ENCODE peak calls at places on chromosomes 5 and 9, in four cellular contexts. S, D, I and V are unnamed samples.

GRCh38 chr5:82861705-82862104 is 215.5 kb downstream of the TMEM167A start:
- DNase-seq in S (no peak), D (no peak), I (no peak), V (no peak)

GRCh38 chr9:16257604-16258003 is 612.9 kb downstream of the BNC2 start:
- DNase-seq in S (peak), D (no peak), I (no peak), V (peak)

GRCh38 chr9:126875780-126876510 is 15.5 kb downstream of the ZBTB34 start:
- DNase-seq in S (peak), D (no peak), I (no peak), V (no peak)

GRCh38 chr9:133374612-133375115 is 1.2 kb downstream of the SURF4 start:
- DNase-seq in S (no peak), D (no peak), I (no peak), V (no peak)

GRCh38 chr5:80725446-80725845 is 70.7 kb upstream of the DHFR start:
- DNase-seq in S (no peak), D (no peak), I (no peak), V (no peak)

GRCh38 chr9:81588148-81588874 is 101.0 kb downstream of the TLE1 start:
- DNase-seq in S (no peak), D (no peak), I (no peak), V (no peak)

GRCh38 chr5:89444073-89444472 is 561.1 kb upstream of the MEF2C start:
- DNase-seq in S (no peak), D (no peak), I (no peak), V (no peak)

GRCh38 chr9:75461188-75461587 is 372.9 kb downstream of the OSTF1 start:
- DNase-seq in S (no peak), D (no peak), I (no peak), V (no peak)

GRCh38 chr5:139443766-139444473 is 4.6 kb upstream of the DNAJC18 start:
- DNase-seq in S (peak), D (no peak), I (no peak), V (no peak)

GRCh38 chr5:143228597-143229293 is 174.7 kb downstream of the NR3C1 start:
- DNase-seq in S (no peak), D (no peak), I (no peak), V (no peak)

GRCh38 chr9:110782701-110783100 is 114.1 kb downstream of the MUSK start:
- DNase-seq in S (no peak), D (no peak), I (no peak), V (no peak)

GRCh38 chr5:14136228-14136627 is 6.9 kb upstream of the TRIO start:
- DNase-seq in S (no peak), D (no peak), I (no peak), V (no peak)

GRCh38 chr5:1911773-1912235 is 29.1 kb upstream of the IRX4 start:
- DNase-seq in S (no peak), D (no peak), I (no peak), V (peak)

GRCh38 chr9:36165766-36166149 is 3.4 kb upstream of the CCIN start:
- DNase-seq in S (peak), D (no peak), I (no peak), V (no peak)

GRCh38 chr5:102759289-102759688 is 4.2 kb downstream of the PAM start:
- DNase-seq in S (no peak), D (no peak), I (no peak), V (no peak)

GRCh38 chr5:133818031-133818431 is 150.4 kb downstream of the C5orf15 start:
- DNase-seq in S (peak), D (no peak), I (no peak), V (no peak)

GRCh38 chr5:53603009-53603687 is 42.7 kb downstream of the NDUFS4 start:
- DNase-seq in S (no peak), D (no peak), I (no peak), V (no peak)

GRCh38 chr5:9712506-9713285 is 82.5 kb upstream of the TAS2R1 start:
- DNase-seq in S (no peak), D (no peak), I (no peak), V (no peak)

GRCh38 chr9:116039312-116039711 is 114.3 kb upstream of the PAPPA start:
- DNase-seq in S (no peak), D (no peak), I (no peak), V (no peak)

GRCh38 chr5:139177809-139178581 is 20.2 kb downstream of the SIL1 start:
- DNase-seq in S (no peak), D (no peak), I (no peak), V (no peak)

GRCh38 chr5:151063136-151063544 is 17.7 kb downstream of the TNIP1 start:
- DNase-seq in S (no peak), D (no peak), I (no peak), V (no peak)

GRCh38 chr5:143182901-143183820 is 220.3 kb downstream of the NR3C1 start:
- DNase-seq in S (peak), D (no peak), I (no peak), V (no peak)

GRCh38 chr9:130780415-130780814 is 54.6 kb upstream of the ABL1 start:
- DNase-seq in S (no peak), D (no peak), I (no peak), V (no peak)

GRCh38 chr5:135362102-135362501 is 36.9 kb downstream of the MACROH2A1 start:
- DNase-seq in S (no peak), D (no peak), I (no peak), V (no peak)
- H2AK5ac ChIP-seq in S (no peak), D (no peak), I (no peak), V (no peak)

DNA sequence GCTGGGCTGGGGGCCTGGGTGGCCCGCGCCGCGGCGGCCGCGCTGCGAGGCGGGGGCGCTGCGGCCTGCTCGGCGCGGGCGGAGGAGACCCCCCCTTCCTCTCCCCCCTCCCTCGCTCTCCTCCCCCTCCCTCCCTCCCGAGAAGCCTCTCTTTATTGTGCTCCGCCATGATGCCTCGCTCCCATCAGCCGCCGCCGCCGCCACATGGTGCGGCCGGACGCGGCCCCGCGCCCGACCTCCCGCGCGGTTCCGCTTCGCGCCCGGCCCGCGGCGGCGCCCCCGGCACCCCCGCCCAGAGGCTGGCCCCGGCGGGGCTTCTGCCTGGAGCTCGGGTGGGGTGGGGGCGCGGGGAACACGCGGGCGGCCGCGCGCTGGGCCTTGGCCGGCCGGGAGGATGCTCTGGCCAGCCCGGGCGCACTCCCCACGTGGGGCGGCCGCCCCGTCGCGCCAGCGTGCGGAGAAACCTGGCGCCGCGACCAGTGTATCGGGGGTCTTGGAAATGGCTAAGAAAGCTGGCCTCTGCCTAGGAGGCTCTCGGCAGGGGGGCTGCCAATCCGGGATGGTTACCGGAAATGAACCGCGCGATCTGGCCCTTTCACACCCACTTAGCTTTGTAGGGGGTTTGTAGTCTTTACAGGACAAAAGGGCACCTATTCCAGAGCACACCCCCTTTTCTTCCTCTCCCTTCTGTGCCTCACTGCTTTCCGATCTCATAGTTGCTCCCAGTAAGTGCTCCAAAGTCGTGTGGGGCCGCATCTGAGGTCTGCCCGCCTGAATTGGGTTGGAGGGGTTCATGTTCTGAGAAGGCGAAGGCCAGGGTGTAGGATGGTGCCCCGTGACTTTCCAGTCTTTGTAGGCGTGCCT is 1.0 kb downstream of the SET start:
- DNase-seq in S (peak), D (peak), I (no peak), V (peak)
- H4K8ac ChIP-seq in S (peak), D (peak), I (peak), V (no peak)

GRCh38 chr9:113598883-113599282 is 135.4 kb downstream of the RGS3 start:
- DNase-seq in S (no peak), D (no peak), I (no peak), V (peak)
- H3K4ac ChIP-seq in S (no peak), D (no peak), I (no peak), V (no peak)

GRCh38 chr5:91652678-91653077 is 269.6 kb upstream of the ARRDC3 start:
- DNase-seq in S (no peak), D (no peak), I (no peak), V (no peak)
- H2AK5ac ChIP-seq in S (no peak), D (no peak), I (no peak), V (no peak)

GRCh38 chr9:134538856-134539562 is 102.6 kb upstream of the COL5A1 start:
- DNase-seq in S (no peak), D (no peak), I (no peak), V (no peak)
- H4K8ac ChIP-seq in S (no peak), D (no peak), I (no peak), V (no peak)

DNA sequence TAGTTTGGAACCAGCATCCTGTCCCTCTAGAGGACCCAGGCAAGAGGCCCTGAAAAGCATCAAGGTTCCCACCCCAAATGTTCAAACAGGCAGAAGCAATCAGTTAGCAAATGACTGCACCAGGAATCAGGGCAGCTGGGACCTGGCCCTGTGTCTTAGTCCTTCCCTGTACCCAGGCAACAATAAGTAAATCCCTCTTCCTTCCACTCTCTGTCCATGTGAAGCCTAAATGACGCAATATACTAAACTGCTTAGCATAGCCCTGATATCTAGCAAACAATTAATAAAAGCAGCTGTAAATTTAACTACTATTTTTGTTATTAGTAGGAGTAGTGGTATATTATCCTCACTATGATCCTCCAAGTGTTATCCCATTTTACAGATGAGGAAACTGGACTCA is 13.1 kb upstream of the ADRA1B start:
- DNase-seq in S (no peak), D (no peak), I (no peak), V (no peak)
- H3K4ac ChIP-seq in S (no peak), D (no peak), I (no peak), V (no peak)

GRCh38 chr5:59560553-59560952 is 333.0 kb downstream of the PDE4D start:
- DNase-seq in S (peak), D (no peak), I (no peak), V (no peak)

GRCh38 chr5:59559847-59560246 is 333.7 kb downstream of the PDE4D start:
- DNase-seq in S (no peak), D (no peak), I (no peak), V (no peak)

GRCh38 chr5:59565551-59565950 is 328.0 kb downstream of the PDE4D start:
- DNase-seq in S (no peak), D (no peak), I (no peak), V (no peak)

GRCh38 chr5:59564895-59565294 is 328.6 kb downstream of the PDE4D start:
- DNase-seq in S (no peak), D (no peak), I (no peak), V (no peak)

GRCh38 chr5:59562756-59563389 is 330.7 kb downstream of the PDE4D start:
- DNase-seq in S (peak), D (peak), I (peak), V (peak)
- H2AK5ac ChIP-seq in S (no peak), D (no peak), I (no peak), V (no peak)

GRCh38 chr5:124461110-124461509 is 285.3 kb downstream of the ZNF608 start:
- DNase-seq in S (no peak), D (no peak), I (no peak), V (no peak)

GRCh38 chr5:124460666-124461065 is 285.8 kb downstream of the ZNF608 start:
- DNase-seq in S (no peak), D (no peak), I (no peak), V (no peak)

GRCh38 chr5:124460000-124460399 is 286.4 kb downstream of the ZNF608 start:
- DNase-seq in S (no peak), D (no peak), I (no peak), V (no peak)

GRCh38 chr5:124461857-124462423 is 284.5 kb downstream of the ZNF608 start:
- DNase-seq in S (no peak), D (peak), I (no peak), V (no peak)

GRCh38 chr5:124463840-124464239 is 282.6 kb downstream of the ZNF608 start:
- DNase-seq in S (no peak), D (no peak), I (no peak), V (no peak)
- H4K8ac ChIP-seq in S (no peak), D (no peak), I (no peak), V (no peak)